ENCODE peak calls at places on chromosome 1, in seven cellular contexts. One of them, this sample, is unnamed.

GRCh38 chr1:147567594-147568381 is 26.5 kb downstream of the BCL9 start:
- DNase-seq in BJ: no peak
- DNase-seq in Peyer's patch: no peak
- DNase-seq in NCI-H510A: no peak
- DNase-seq in GM12891: no peak
- DNase-seq in RKO: no peak
- DNase-seq in B cell: no peak
- DNase-seq in this sample: no peak

GRCh38 chr1:44220001-44220751 is 6.9 kb downstream of the DMAP1 start:
- DNase-seq in GM12891: no peak
- DNase-seq in RKO: no peak
- DNase-seq in NCI-H510A: no peak
- DNase-seq in Peyer's patch: no peak
- DNase-seq in BJ: no peak
- DNase-seq in B cell: no peak
- DNase-seq in this sample: peak; percentile 82

GRCh38 chr1:112698366-112699310 is 8.3 kb downstream of the RHOC start:
- DNase-seq in NCI-H510A: peak; percentile 87
- DNase-seq in B cell: no peak
- DNase-seq in Peyer's patch: peak; percentile 93
- DNase-seq in BJ: no peak
- DNase-seq in RKO: no peak
- DNase-seq in GM12891: no peak
- DNase-seq in this sample: no peak

GRCh38 chr1:41098657-41099207 is 77.2 kb upstream of the SLFNL1 start:
- DNase-seq in BJ: no peak
- DNase-seq in GM12891: no peak
- DNase-seq in NCI-H510A: no peak
- DNase-seq in Peyer's patch: no peak
- DNase-seq in RKO: no peak
- DNase-seq in B cell: no peak
- DNase-seq in this sample: no peak

GRCh38 chr1:44086722-44087474 is 31.7 kb upstream of the KLF17 start:
- DNase-seq in Peyer's patch: no peak
- DNase-seq in B cell: no peak
- DNase-seq in BJ: no peak
- DNase-seq in NCI-H510A: peak; percentile 80
- DNase-seq in RKO: no peak
- DNase-seq in GM12891: no peak
- DNase-seq in this sample: no peak

GRCh38 chr1:34436836-34437235 is 260.1 kb downstream of the C1orf94 start:
- DNase-seq in Peyer's patch: no peak
- DNase-seq in BJ: no peak
- DNase-seq in B cell: no peak
- DNase-seq in RKO: no peak
- DNase-seq in NCI-H510A: no peak
- DNase-seq in GM12891: no peak
- DNase-seq in this sample: no peak

GRCh38 chr1:221392453-221392852 is 349.4 kb downstream of the DUSP10 start:
- DNase-seq in Peyer's patch: no peak
- DNase-seq in RKO: no peak
- DNase-seq in B cell: no peak
- DNase-seq in BJ: peak; percentile 67
- DNase-seq in GM12891: no peak
- DNase-seq in NCI-H510A: no peak
- DNase-seq in this sample: peak; percentile 79

GRCh38 chr1:155598842-155599331 is 11.1 kb upstream of the MSTO1 start:
- DNase-seq in RKO: no peak
- DNase-seq in BJ: no peak
- DNase-seq in GM12891: no peak
- DNase-seq in B cell: no peak
- DNase-seq in NCI-H510A: no peak
- DNase-seq in Peyer's patch: no peak
- DNase-seq in this sample: peak; percentile 56

GRCh38 chr1:21559788-21560567 is 50.8 kb downstream of the ALPL start:
- DNase-seq in BJ: no peak
- DNase-seq in NCI-H510A: no peak
- DNase-seq in Peyer's patch: no peak
- DNase-seq in RKO: no peak
- DNase-seq in B cell: no peak
- DNase-seq in GM12891: no peak
- DNase-seq in this sample: no peak

GRCh38 chr1:205161071-205161470 is 39.3 kb upstream of the RBBP5 start:
- DNase-seq in GM12891: no peak
- DNase-seq in Peyer's patch: no peak
- DNase-seq in NCI-H510A: no peak
- DNase-seq in B cell: no peak
- DNase-seq in BJ: no peak
- DNase-seq in RKO: no peak
- DNase-seq in this sample: no peak

GRCh38 chr1:180926164-180926981 is 13.7 kb downstream of the KIAA1614 start:
- DNase-seq in NCI-H510A: no peak
- DNase-seq in B cell: no peak
- DNase-seq in GM12891: no peak
- DNase-seq in RKO: no peak
- DNase-seq in Peyer's patch: no peak
- DNase-seq in BJ: no peak
- DNase-seq in this sample: peak; percentile 28

GRCh38 chr1:94602312-94602711 is 60.8 kb upstream of the F3 start:
- DNase-seq in BJ: no peak
- DNase-seq in B cell: no peak
- DNase-seq in GM12891: no peak
- DNase-seq in Peyer's patch: no peak
- DNase-seq in NCI-H510A: no peak
- DNase-seq in RKO: no peak
- DNase-seq in this sample: peak; percentile 24

This sample was measured in HFFc6.